ENCODE peak calls at places on chromosomes 16 and 17, in eight cellular contexts. D is LoVo; W is activated effector memory CD4-positive, alpha-beta T cell treated with Interleukin-2 at 50 U/mL for 16 hours; C is T-helper 1 cell; P is Calu3; T is ureter; S is MCF 10A; U is stimulated activated CD4-positive, alpha-beta T cell treated with anti-CD3 and anti-CD28 coated beads, Interleukin-2, amount 100 ng/mL, for 48 hours. E is an unnamed sample.

GRCh38 chr16:83513006-83513755 is 294.6 kb upstream of the HSBP1 start:
- DNase-seq in D (no peak), W (no peak), C (no peak), P (no peak), T (no peak), S (peak; percentile 67), U (no peak), E (no peak)

GRCh38 chr16:12079411-12079965 is 103.0 kb downstream of the SNX29 start:
- DNase-seq in D (no peak), W (no peak), C (no peak), P (no peak), T (peak; percentile 33), S (no peak), U (no peak), E (no peak)

GRCh38 chr16:22296225-22297113 is 740 bp upstream of the POLR3E start:
- DNase-seq in D (peak; percentile 2), W (no peak), C (no peak), P (no peak), T (no peak), S (peak; percentile 21), U (no peak), E (no peak)

GRCh38 chr17:15289285-15290185 is 24.4 kb upstream of the PMP22 start:
- DNase-seq in D (peak; percentile 63), W (no peak), C (no peak), P (peak; percentile 25), T (no peak), S (peak; percentile 92), U (no peak), E (no peak)

GRCh38 chr16:63466-63865 is 9.0 kb downstream of the RHBDF1 start:
- DNase-seq in D (no peak), W (no peak), C (no peak), P (no peak), T (no peak), S (no peak), U (no peak), E (no peak)

GRCh38 chr17:29582767-29583166 is 6.7 kb downstream of the GIT1 start:
- DNase-seq in D (no peak), W (no peak), C (no peak), P (no peak), T (no peak), S (no peak), U (no peak), E (no peak)

GRCh38 chr17:60087882-60088669 is 9.4 kb upstream of the HEATR6 start:
- DNase-seq in D (peak; percentile 86), W (no peak), C (no peak), P (no peak), T (no peak), S (peak; percentile 95), U (no peak), E (no peak)

GRCh38 chr16:72246423-72246822 is 74.5 kb upstream of the PMFBP1 start:
- DNase-seq in D (no peak), W (no peak), C (no peak), P (no peak), T (no peak), S (no peak), U (no peak), E (no peak)

GRCh38 chr16:63720848-63721247 is 1401.0 kb downstream of the CDH11 start:
- DNase-seq in D (no peak), W (no peak), C (no peak), P (no peak), T (no peak), S (no peak), U (no peak), E (no peak)

GRCh38 chr16:66954097-66954659 is 6.9 kb upstream of the CES3 start:
- DNase-seq in D (peak; percentile 77), W (peak; percentile 60), C (peak; percentile 28), P (peak; percentile 88), T (peak; percentile 80), S (peak; percentile 88), U (peak; percentile 76), E (peak; percentile 72)

GRCh38 chr17:19343671-19344151 is 18.8 kb downstream of the B9D1 start:
- DNase-seq in D (no peak), W (no peak), C (no peak), P (no peak), T (no peak), S (no peak), U (no peak), E (no peak)

GRCh38 chr17:45277992-45278391 is 16.1 kb upstream of the SPATA32 start:
- DNase-seq in D (no peak), W (no peak), C (no peak), P (no peak), T (no peak), S (no peak), U (no peak), E (no peak)